ENCODE peak calls at places on chromosomes 3 and 15, in eight cellular contexts. U, G, J, W, H, L, C and K are unnamed samples.

GRCh38 chr3:167406876-167407492 is 26.9 kb upstream of the ZBBX start:
- DNase-seq in U (peak), G (no peak), J (peak), W (peak), H (no peak), L (no peak), C (no peak), K (no peak)

GRCh38 chr15:25176991-25177954 is 222.5 kb downstream of the SNRPN start:
- DNase-seq in U (no peak), G (no peak), J (peak), W (no peak), H (peak), L (no peak), C (peak), K (no peak)

GRCh38 chr3:156694536-156694935 is 20.1 kb downstream of the TIPARP start:
- DNase-seq in U (peak), G (no peak), J (no peak), W (no peak), H (no peak), L (no peak), C (no peak), K (no peak)

GRCh38 chr3:13549513-13550256 is 760 bp downstream of the FBLN2 start:
- DNase-seq in U (no peak), G (no peak), J (no peak), W (no peak), H (peak), L (no peak), C (no peak), K (peak)

GRCh38 chr3:186380622-186381380 is 18.8 kb upstream of the DGKG start:
- DNase-seq in U (peak), G (no peak), J (no peak), W (no peak), H (no peak), L (no peak), C (no peak), K (no peak)

GRCh38 chr15:52124270-52124878 is 11.8 kb upstream of the BCL2L10 start:
- DNase-seq in U (peak), G (no peak), J (peak), W (no peak), H (no peak), L (peak), C (no peak), K (no peak)

GRCh38 chr3:133965906-133966305 is 63.8 kb downstream of the SLCO2A1 start:
- DNase-seq in U (no peak), G (no peak), J (no peak), W (no peak), H (no peak), L (no peak), C (peak), K (no peak)

GRCh38 chr3:47870156-47870555 is 67.2 kb downstream of the DHX30 start:
- DNase-seq in U (peak), G (no peak), J (no peak), W (no peak), H (no peak), L (no peak), C (no peak), K (no peak)

GRCh38 chr15:80864666-80865065 is 85.5 kb downstream of the CEMIP start:
- DNase-seq in U (no peak), G (no peak), J (no peak), W (no peak), H (no peak), L (no peak), C (no peak), K (no peak)

GRCh38 chr3:113117511-113118302 is 93.7 kb upstream of the BOC start:
- DNase-seq in U (peak), G (no peak), J (no peak), W (no peak), H (no peak), L (peak), C (no peak), K (no peak)

GRCh38 chr15:40067921-40068624 is 29.1 kb upstream of the SRP14 start:
- DNase-seq in U (no peak), G (no peak), J (peak), W (no peak), H (no peak), L (no peak), C (no peak), K (no peak)

GRCh38 chr15:84599906-84600305 is 903 bp upstream of the ZSCAN2 start:
- DNase-seq in U (no peak), G (no peak), J (no peak), W (no peak), H (no peak), L (no peak), C (no peak), K (no peak)

GRCh38 chr15:67067161-67067853 is 1.9 kb downstream of the SMAD3 start:
- DNase-seq in U (peak), G (no peak), J (no peak), W (no peak), H (no peak), L (no peak), C (no peak), K (no peak)